ENCODE peak calls at places on chromosomes 2 and 18, in four cellular contexts. One of them, this sample, is unnamed.

GRCh38 chr2:99572380-99572779 is 82.6 kb upstream of the REV1 start:
- DNase-seq in T-cell: no peak
- DNase-seq in CD8-positive, alpha-beta T cell: no peak
- DNase-seq in HT-29: no peak
- DNase-seq in this sample: no peak

GRCh38 chr2:19690429-19690828 is 211.4 kb downstream of the TTC32 start:
- DNase-seq in CD8-positive, alpha-beta T cell: no peak
- DNase-seq in HT-29: no peak
- DNase-seq in T-cell: no peak
- DNase-seq in this sample: no peak

GRCh38 chr2:63837036-63837594 is 4.6 kb upstream of the UGP2 start:
- DNase-seq in T-cell: no peak
- DNase-seq in CD8-positive, alpha-beta T cell: no peak
- DNase-seq in HT-29: no peak
- DNase-seq in this sample: no peak

GRCh38 chr2:148602918-148603561 is 41.5 kb upstream of the EPC2 start:
- DNase-seq in CD8-positive, alpha-beta T cell: no peak
- DNase-seq in HT-29: no peak
- DNase-seq in T-cell: no peak
- DNase-seq in this sample: no peak

GRCh38 chr2:234278556-234279286 is 218.2 kb downstream of the ARL4C start:
- DNase-seq in T-cell: peak
- DNase-seq in HT-29: no peak
- DNase-seq in CD8-positive, alpha-beta T cell: peak
- DNase-seq in this sample: no peak

GRCh38 chr2:223075301-223076270 is 23.6 kb downstream of the KCNE4 start:
- DNase-seq in HT-29: no peak
- DNase-seq in CD8-positive, alpha-beta T cell: no peak
- DNase-seq in T-cell: no peak
- DNase-seq in this sample: no peak

GRCh38 chr18:48813833-48814489 is 136.8 kb downstream of the SMAD7 start:
- DNase-seq in CD8-positive, alpha-beta T cell: peak
- DNase-seq in HT-29: no peak
- DNase-seq in T-cell: peak
- DNase-seq in this sample: no peak

GRCh38 chr2:230473378-230473777 is 57.4 kb downstream of the SP100 start:
- DNase-seq in CD8-positive, alpha-beta T cell: peak
- DNase-seq in HT-29: no peak
- DNase-seq in T-cell: peak
- DNase-seq in this sample: no peak

GRCh38 chr2:182650704-182651103 is 65.4 kb upstream of the DNAJC10 start:
- DNase-seq in CD8-positive, alpha-beta T cell: no peak
- DNase-seq in HT-29: peak
- DNase-seq in T-cell: no peak
- DNase-seq in this sample: no peak

GRCh38 chr2:37856101-37856751 is 68.9 kb upstream of the RMDN2 start:
- DNase-seq in CD8-positive, alpha-beta T cell: no peak
- DNase-seq in T-cell: no peak
- DNase-seq in HT-29: no peak
- DNase-seq in this sample: no peak

GRCh38 chr18:44766461-44766860 is 85.8 kb downstream of the SETBP1 start:
- DNase-seq in T-cell: no peak
- DNase-seq in HT-29: no peak
- DNase-seq in CD8-positive, alpha-beta T cell: no peak
- DNase-seq in this sample: no peak

GRCh38 chr2:132703396-132703795 is 33.4 kb upstream of the LYPD1 start:
- DNase-seq in T-cell: no peak
- DNase-seq in HT-29: no peak
- DNase-seq in CD8-positive, alpha-beta T cell: no peak
- DNase-seq in this sample: no peak

GRCh38 chr2:199830531-199830930 is 20.5 kb downstream of the FTCDNL1 start:
- DNase-seq in CD8-positive, alpha-beta T cell: no peak
- DNase-seq in T-cell: no peak
- DNase-seq in HT-29: no peak
- DNase-seq in this sample: no peak

GRCh38 chr2:122011493-122012270 is 256.2 kb downstream of the TSN start:
- DNase-seq in CD8-positive, alpha-beta T cell: no peak
- DNase-seq in HT-29: no peak
- DNase-seq in T-cell: no peak
- DNase-seq in this sample: no peak

GRCh38 chr2:145811467-145812162 is 1291.7 kb upstream of the ZEB2 start:
- DNase-seq in T-cell: no peak
- DNase-seq in CD8-positive, alpha-beta T cell: no peak
- DNase-seq in HT-29: no peak
- DNase-seq in this sample: no peak

GRCh38 chr2:189517847-189518535 is 62.6 kb downstream of the SLC40A1 start:
- DNase-seq in HT-29: no peak
- DNase-seq in T-cell: no peak
- DNase-seq in CD8-positive, alpha-beta T cell: no peak
- DNase-seq in this sample: no peak

GRCh38 chr2:171723724-171724683 is 36.7 kb downstream of the DYNC1I2 start:
- DNase-seq in CD8-positive, alpha-beta T cell: no peak
- DNase-seq in T-cell: no peak
- DNase-seq in HT-29: no peak
- DNase-seq in this sample: no peak

GRCh38 chr2:197433770-197434438 is 924 bp downstream of the SF3B1 start:
- DNase-seq in CD8-positive, alpha-beta T cell: no peak
- DNase-seq in HT-29: peak
- DNase-seq in T-cell: no peak
- DNase-seq in this sample: no peak

GRCh38 chr2:42008241-42008911 is 39.4 kb upstream of the PKDCC start:
- DNase-seq in HT-29: no peak
- DNase-seq in T-cell: no peak
- DNase-seq in CD8-positive, alpha-beta T cell: no peak
- DNase-seq in this sample: no peak

GRCh38 chr2:53202063-53202462 is 565.5 kb upstream of the CHAC2 start:
- DNase-seq in HT-29: peak
- DNase-seq in CD8-positive, alpha-beta T cell: no peak
- DNase-seq in T-cell: no peak
- DNase-seq in this sample: no peak

GRCh38 chr18:10908760-10909159 is 240.6 kb downstream of the PIEZO2 start:
- DNase-seq in T-cell: no peak
- DNase-seq in CD8-positive, alpha-beta T cell: no peak
- DNase-seq in HT-29: no peak
- DNase-seq in this sample: no peak

GRCh38 chr18:75208055-75208835 is 694 bp downstream of the PTGR3 start:
- DNase-seq in T-cell: peak
- DNase-seq in HT-29: peak
- DNase-seq in CD8-positive, alpha-beta T cell: peak
- DNase-seq in this sample: no peak

GRCh38 chr2:58046585-58047372 is at the start of gene VRK2:
- DNase-seq in CD8-positive, alpha-beta T cell: peak
- DNase-seq in HT-29: peak
- DNase-seq in T-cell: peak
- DNase-seq in this sample: peak

GRCh38 chr2:98012561-98012979 is 16.8 kb upstream of the TMEM131 start:
- DNase-seq in HT-29: no peak
- DNase-seq in CD8-positive, alpha-beta T cell: no peak
- DNase-seq in T-cell: peak
- DNase-seq in this sample: peak

GRCh38 chr2:239020541-239021041 is 172.7 kb downstream of the TWIST2 start:
- DNase-seq in CD8-positive, alpha-beta T cell: no peak
- DNase-seq in T-cell: no peak
- DNase-seq in HT-29: no peak
- DNase-seq in this sample: no peak

GRCh38 chr18:64288446-64288845 is 139.6 kb upstream of the LINC00305 start:
- DNase-seq in CD8-positive, alpha-beta T cell: no peak
- DNase-seq in T-cell: no peak
- DNase-seq in HT-29: no peak
- DNase-seq in this sample: no peak

GRCh38 chr2:79713131-79713785 is 200.4 kb downstream of the CTNNA2 start:
- DNase-seq in CD8-positive, alpha-beta T cell: no peak
- DNase-seq in T-cell: no peak
- DNase-seq in HT-29: no peak
- DNase-seq in this sample: no peak

GRCh38 chr2:239893236-239893515 is 132.0 kb downstream of the NDUFA10 start:
- DNase-seq in CD8-positive, alpha-beta T cell: peak
- DNase-seq in T-cell: no peak
- DNase-seq in HT-29: no peak
- DNase-seq in this sample: no peak

GRCh38 chr2:191358325-191359025 is 113.3 kb downstream of the MYO1B start:
- DNase-seq in T-cell: no peak
- DNase-seq in HT-29: no peak
- DNase-seq in CD8-positive, alpha-beta T cell: no peak
- DNase-seq in this sample: no peak

GRCh38 chr2:97951155-97951670 is 44.5 kb downstream of the TMEM131 start:
- DNase-seq in T-cell: no peak
- DNase-seq in CD8-positive, alpha-beta T cell: no peak
- DNase-seq in HT-29: no peak
- DNase-seq in this sample: no peak

GRCh38 chr2:12918841-12919445 is 202.2 kb downstream of the TRIB2 start:
- DNase-seq in T-cell: no peak
- DNase-seq in HT-29: no peak
- DNase-seq in CD8-positive, alpha-beta T cell: no peak
- DNase-seq in this sample: no peak

GRCh38 chr2:112765251-112765650 is 842 bp upstream of the CKAP2L start:
- DNase-seq in CD8-positive, alpha-beta T cell: no peak
- DNase-seq in HT-29: no peak
- DNase-seq in T-cell: no peak
- DNase-seq in this sample: no peak